ENCODE peak calls at places on chromosomes 11 and 22, in ten cellular contexts. O is 8988T, Q is A549, D is DMS79 treated with DMSO at 0.1 percent for 48 hours, T is SW480, X is pons, N is endothelial cell, L is fibroblast of lung, Z is lung, I is dorsolateral prefrontal cortex. S is an unnamed sample.

GRCh38 chr11:132186193-132186592 is 815.8 kb downstream of the NTM start:
- DNase-seq in O (no peak), Q (no peak), D (no peak), T (no peak), X (peak; percentile 2), N (no peak), L (no peak), Z (no peak), I (no peak), S (no peak)

GRCh38 chr22:39994046-39994565 is 648 bp upstream of the FAM83F start:
- DNase-seq in O (no peak), Q (no peak), D (no peak), T (peak; percentile 48), X (no peak), N (no peak), L (no peak), Z (no peak), I (no peak), S (no peak)

GRCh38 chr22:44360306-44360685 is 47.5 kb upstream of the SHISAL1 start:
- DNase-seq in O (no peak), Q (no peak), D (no peak), T (no peak), X (no peak), N (no peak), L (no peak), Z (no peak), I (no peak), S (no peak)

GRCh38 chr22:42670921-42671709 is 21.9 kb upstream of the CYB5R3 start:
- DNase-seq in O (no peak), Q (no peak), D (no peak), T (no peak), X (no peak), N (no peak), L (no peak), Z (no peak), I (no peak), S (no peak)

GRCh38 chr22:37103696-37104452 is 5.6 kb downstream of the TMPRSS6 start:
- DNase-seq in O (no peak), Q (no peak), D (no peak), T (no peak), X (no peak), N (no peak), L (no peak), Z (no peak), I (no peak), S (no peak)

GRCh38 chr22:19567383-19568009 is 43.3 kb upstream of the CLDN5 start:
- DNase-seq in O (no peak), Q (no peak), D (no peak), T (no peak), X (no peak), N (no peak), L (no peak), Z (no peak), I (no peak), S (no peak)

GRCh38 chr11:58564226-58564625 is 11.4 kb downstream of the LPXN start:
- DNase-seq in O (no peak), Q (no peak), D (no peak), T (no peak), X (no peak), N (no peak), L (no peak), Z (no peak), I (no peak), S (no peak)

GRCh38 chr11:13013054-13013488 is 4.0 kb downstream of the RASSF10 start:
- DNase-seq in O (no peak), Q (peak; percentile 19), D (no peak), T (no peak), X (no peak), N (no peak), L (no peak), Z (no peak), I (no peak), S (no peak)

GRCh38 chr11:45665206-45665932 is at the start of gene CHST1:
- DNase-seq in O (peak; percentile 94), Q (peak; percentile 21), D (peak; percentile 24), T (peak; percentile 47), X (no peak), N (peak; percentile 44), L (peak; percentile 32), Z (peak; percentile 34), I (no peak), S (peak; percentile 67)

GRCh38 chr11:122863704-122864326 is 18.7 kb upstream of the JHY start:
- DNase-seq in O (no peak), Q (peak; percentile 37), D (peak; percentile 55), T (peak; percentile 22), X (no peak), N (peak; percentile 47), L (peak; percentile 23), Z (no peak), I (peak; percentile 56), S (peak; percentile 67)

GRCh38 chr22:17678817-17679385 is 40.3 kb downstream of the BCL2L13 start:
- DNase-seq in O (no peak), Q (no peak), D (no peak), T (no peak), X (no peak), N (no peak), L (peak; percentile 52), Z (no peak), I (no peak), S (no peak)

GRCh38 chr22:34608716-34609115 is 457.2 kb upstream of the ISX start:
- DNase-seq in O (no peak), Q (no peak), D (no peak), T (no peak), X (no peak), N (no peak), L (no peak), Z (no peak), I (no peak), S (no peak)

GRCh38 chr11:32884770-32885384 is 7.7 kb upstream of the QSER1 start:
- DNase-seq in O (no peak), Q (peak; percentile 34), D (no peak), T (peak; percentile 24), X (no peak), N (no peak), L (peak; percentile 7), Z (no peak), I (no peak), S (no peak)

GRCh38 chr11:12526789-12527188 is 147.4 kb upstream of the TEAD1 start:
- DNase-seq in O (no peak), Q (no peak), D (no peak), T (no peak), X (no peak), N (no peak), L (peak; percentile 84), Z (no peak), I (no peak), S (no peak)

GRCh38 chr11:119592642-119593041 is 136.4 kb downstream of the NECTIN1 start:
- DNase-seq in O (no peak), Q (no peak), D (no peak), T (no peak), X (no peak), N (no peak), L (peak; percentile 37), Z (no peak), I (no peak), S (peak; percentile 32)

GRCh38 chr11:133896642-133897330 is 51.5 kb upstream of the SPATA19 start:
- DNase-seq in O (peak; percentile 5), Q (no peak), D (no peak), T (no peak), X (no peak), N (no peak), L (no peak), Z (no peak), I (no peak), S (no peak)

GRCh38 chr11:126499124-126499752 is 143.8 kb downstream of the ST3GAL4 start:
- DNase-seq in O (no peak), Q (no peak), D (no peak), T (no peak), X (no peak), N (no peak), L (no peak), Z (no peak), I (no peak), S (no peak)

GRCh38 chr11:72446929-72447753 is 12.8 kb upstream of the CLPB start:
- DNase-seq in O (peak; percentile 35), Q (peak; percentile 76), D (peak; percentile 71), T (peak; percentile 82), X (peak; percentile 64), N (peak; percentile 24), L (peak; percentile 67), Z (no peak), I (no peak), S (no peak)

GRCh38 chr11:59216654-59217640 is 4.2 kb upstream of the MPEG1 start:
- DNase-seq in O (no peak), Q (no peak), D (no peak), T (peak; percentile 25), X (peak; percentile 81), N (no peak), L (peak; percentile 11), Z (peak; percentile 45), I (no peak), S (no peak)

GRCh38 chr11:56916609-56917008 is 72.1 kb upstream of the OR5AK2 start:
- DNase-seq in O (no peak), Q (no peak), D (no peak), T (no peak), X (no peak), N (no peak), L (no peak), Z (no peak), I (no peak), S (no peak)

GRCh38 chr11:9357041-9357440 is 27.4 kb upstream of the IPO7 start:
- DNase-seq in O (no peak), Q (no peak), D (peak; percentile 46), T (no peak), X (no peak), N (no peak), L (no peak), Z (no peak), I (no peak), S (no peak)

GRCh38 chr11:120137611-120138521 is at the start of gene TRIM29:
- DNase-seq in O (peak; percentile 42), Q (no peak), D (peak; percentile 44), T (peak; percentile 87), X (no peak), N (peak; percentile 1), L (no peak), Z (peak; percentile 33), I (peak; percentile 13), S (peak; percentile 39)

S was measured in head of caudate nucleus.